ENCODE peak calls at places on chromosomes 11 and 22, in nine cellular contexts. A is left ventricle myocardium inferior; K is small intestine; Y is naive thymus-derived CD4-positive, alpha-beta T cell; H is heart left ventricle; O is A549; R is gastrocnemius medialis; W is GM23248; L is LNCaP clone FGC. S is an unnamed sample.

GRCh38 chr11:65569164-65569972 is 909 bp upstream of the ZNRD2 start:
- DNase-seq in A (no peak), K (no peak), Y (no peak), H (no peak), O (no peak), R (no peak), W (peak), L (no peak), S (no peak)

GRCh38 chr22:40310081-40310770 is 36.1 kb upstream of the ADSL start:
- DNase-seq in A (no peak), K (no peak), Y (no peak), H (no peak), O (no peak), R (no peak), W (peak), L (no peak), S (no peak)

GRCh38 chr11:58446294-58446693 is 4.3 kb upstream of the OR5B12 start:
- DNase-seq in A (no peak), K (no peak), Y (no peak), H (no peak), O (no peak), R (no peak), W (no peak), L (no peak), S (no peak)

GRCh38 chr11:13944016-13944415 is 18.5 kb upstream of the SPON1 start:
- DNase-seq in A (no peak), K (no peak), Y (no peak), H (no peak), O (no peak), R (no peak), W (no peak), L (no peak), S (no peak)

GRCh38 chr11:127191689-127192088 is 191.1 kb upstream of the KIRREL3 start:
- DNase-seq in A (no peak), K (no peak), Y (no peak), H (no peak), O (no peak), R (no peak), W (no peak), L (no peak), S (no peak)

GRCh38 chr11:70477607-70478006 is 79.3 kb downstream of the CTTN start:
- DNase-seq in A (peak), K (no peak), Y (no peak), H (no peak), O (no peak), R (no peak), W (no peak), L (no peak), S (no peak)

GRCh38 chr11:120576606-120577005 is 65.1 kb downstream of the GRIK4 start:
- DNase-seq in A (no peak), K (no peak), Y (no peak), H (no peak), O (no peak), R (no peak), W (no peak), L (no peak), S (no peak)

GRCh38 chr11:74559934-74560309 is 32.5 kb upstream of the POLD3 start:
- DNase-seq in A (no peak), K (no peak), Y (no peak), H (no peak), O (no peak), R (no peak), W (peak), L (no peak), S (no peak)

GRCh38 chr22:46052331-46052771 is 75.4 kb upstream of the WNT7B start:
- DNase-seq in A (peak), K (no peak), Y (no peak), H (peak), O (no peak), R (no peak), W (peak), L (no peak), S (peak)

GRCh38 chr11:45949992-45950407 is 27.5 kb downstream of the LARGE2 start:
- DNase-seq in A (no peak), K (no peak), Y (no peak), H (no peak), O (no peak), R (no peak), W (peak), L (no peak), S (no peak)

GRCh38 chr11:117316197-117316961 is at the start of gene BACE1:
- DNase-seq in A (peak), K (peak), Y (no peak), H (peak), O (peak), R (peak), W (peak), L (peak), S (peak)

GRCh38 chr22:25053153-25053805 is 100.8 kb downstream of the KIAA1671 start:
- DNase-seq in A (no peak), K (peak), Y (no peak), H (no peak), O (no peak), R (no peak), W (peak), L (no peak), S (no peak)

GRCh38 chr11:108241370-108242037 is 18.6 kb downstream of the ATM start:
- DNase-seq in A (no peak), K (no peak), Y (no peak), H (no peak), O (no peak), R (no peak), W (no peak), L (no peak), S (no peak)

GRCh38 chr11:88579466-88579865 is 241.9 kb upstream of the CTSC start:
- DNase-seq in A (no peak), K (no peak), Y (no peak), H (no peak), O (no peak), R (no peak), W (no peak), L (no peak), S (no peak)

GRCh38 chr22:43666511-43666910 is 145.6 kb downstream of the EFCAB6 start:
- DNase-seq in A (no peak), K (no peak), Y (no peak), H (no peak), O (no peak), R (no peak), W (no peak), L (no peak), S (no peak)

GRCh38 chr11:44632466-44633123 is 67.1 kb downstream of the CD82 start:
- DNase-seq in A (no peak), K (peak), Y (peak), H (peak), O (peak), R (no peak), W (peak), L (no peak), S (peak)

GRCh38 chr11:23797624-23798419 is 699.0 kb upstream of the LUZP2 start:
- DNase-seq in A (no peak), K (no peak), Y (no peak), H (no peak), O (no peak), R (no peak), W (no peak), L (peak), S (no peak)

GRCh38 chr22:50326959-50327710 is at the start of gene DENND6B:
- DNase-seq in A (peak), K (peak), Y (peak), H (peak), O (peak), R (peak), W (peak), L (no peak), S (peak)

GRCh38 chr22:45240137-45240809 is 421 bp downstream of the KIAA0930 start:
- DNase-seq in A (no peak), K (no peak), Y (peak), H (peak), O (no peak), R (no peak), W (peak), L (no peak), S (no peak)

GRCh38 chr11:124746621-124747243 is 5.3 kb downstream of the VSIG2 start:
- DNase-seq in A (peak), K (peak), Y (peak), H (peak), O (peak), R (no peak), W (peak), L (peak), S (peak)

GRCh38 chr11:45178890-45179663 is 32.6 kb downstream of the PRDM11 start:
- DNase-seq in A (no peak), K (no peak), Y (no peak), H (no peak), O (peak), R (no peak), W (peak), L (no peak), S (no peak)

GRCh38 chr11:13826505-13827278 is 135.8 kb upstream of the SPON1 start:
- DNase-seq in A (no peak), K (peak), Y (no peak), H (no peak), O (no peak), R (no peak), W (peak), L (no peak), S (no peak)

GRCh38 chr22:41555325-41555724 is 5.5 kb upstream of the CSDC2 start:
- DNase-seq in A (no peak), K (no peak), Y (no peak), H (no peak), O (no peak), R (no peak), W (no peak), L (no peak), S (no peak)

GRCh38 chr11:1384206-1384965 is 5.3 kb upstream of the BRSK2 start:
- DNase-seq in A (no peak), K (no peak), Y (no peak), H (peak), O (no peak), R (no peak), W (peak), L (no peak), S (no peak)

GRCh38 chr11:33997473-33998347 is 53.8 kb upstream of the CAPRIN1 start:
- DNase-seq in A (no peak), K (peak), Y (no peak), H (no peak), O (no peak), R (no peak), W (peak), L (no peak), S (no peak)

GRCh38 chr22:37925767-37926166 is 19.7 kb downstream of the MICALL1 start:
- DNase-seq in A (no peak), K (no peak), Y (no peak), H (no peak), O (no peak), R (no peak), W (no peak), L (no peak), S (no peak)

GRCh38 chr11:57584341-57584740 is 13.1 kb upstream of the SERPING1 start:
- DNase-seq in A (no peak), K (no peak), Y (no peak), H (no peak), O (no peak), R (no peak), W (no peak), L (no peak), S (no peak)

GRCh38 chr11:57432017-57432590 is 5.2 kb upstream of the SLC43A3 start:
- DNase-seq in A (no peak), K (no peak), Y (no peak), H (no peak), O (no peak), R (no peak), W (no peak), L (no peak), S (no peak)

GRCh38 chr22:24697671-24698082 is 76.8 kb downstream of the PIWIL3 start:
- DNase-seq in A (peak), K (peak), Y (no peak), H (no peak), O (no peak), R (no peak), W (no peak), L (peak), S (no peak)

GRCh38 chr22:35784633-35785032 is 67.0 kb downstream of the APOL5 start:
- DNase-seq in A (no peak), K (no peak), Y (no peak), H (no peak), O (no peak), R (no peak), W (no peak), L (no peak), S (no peak)

GRCh38 chr22:39382410-39382809 is 17.2 kb upstream of the TAB1 start:
- DNase-seq in A (no peak), K (no peak), Y (no peak), H (no peak), O (no peak), R (no peak), W (no peak), L (no peak), S (no peak)

GRCh38 chr11:27710536-27710935 is 10.3 kb upstream of the BDNF start:
- DNase-seq in A (no peak), K (no peak), Y (no peak), H (no peak), O (no peak), R (no peak), W (no peak), L (peak), S (no peak)

GRCh38 chr22:26428515-26429457 is at the start of gene ASPHD2:
- DNase-seq in A (peak), K (peak), Y (peak), H (peak), O (peak), R (no peak), W (peak), L (no peak), S (peak)

GRCh38 chr22:36425977-36426523 is 38.3 kb upstream of the MYH9 start:
- DNase-seq in A (peak), K (no peak), Y (no peak), H (peak), O (peak), R (peak), W (no peak), L (no peak), S (no peak)

GRCh38 chr11:75762885-75763284 is 5.7 kb upstream of the DGAT2 start:
- DNase-seq in A (no peak), K (no peak), Y (no peak), H (no peak), O (peak), R (no peak), W (peak), L (no peak), S (no peak)

DNA sequence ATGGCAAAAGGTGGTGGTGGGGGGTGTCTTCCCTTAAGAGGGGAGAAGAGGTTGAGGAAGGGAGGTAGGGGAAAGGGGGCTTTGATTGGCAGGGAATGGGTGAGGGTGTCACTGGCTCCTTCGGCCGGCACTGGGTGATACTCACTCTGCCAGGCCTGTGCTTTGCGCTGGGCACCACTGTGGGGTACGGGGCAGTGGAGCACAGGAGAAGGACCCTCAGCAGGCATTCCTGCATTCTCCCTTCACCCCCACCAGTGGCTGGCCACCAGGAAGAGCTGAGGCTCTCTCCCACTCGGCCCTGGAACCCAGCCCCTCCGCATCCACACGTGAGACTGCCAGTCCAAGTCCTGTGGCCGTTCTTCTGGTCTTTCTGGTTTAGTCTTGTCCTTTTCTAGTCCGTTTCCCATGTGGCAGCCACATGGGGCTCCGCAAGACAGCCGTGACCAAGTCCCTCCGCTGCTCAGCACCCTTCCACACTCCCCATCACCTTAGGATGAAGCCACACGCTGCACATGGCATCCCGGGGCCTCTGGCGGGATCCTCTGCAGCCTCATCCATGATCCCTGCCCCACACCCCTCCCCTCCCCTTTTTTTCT is 8.0 kb downstream of the CAPN5 start:
- DNase-seq in A (no peak), K (no peak), Y (no peak), H (no peak), O (no peak), R (no peak), W (no peak), L (no peak), S (no peak)
- H3K4me3 ChIP-seq in A (no peak), K (no peak), Y (no peak), H (no peak), O (no peak), R (no peak), W (no peak), L (no peak), S (no peak)

DNA sequence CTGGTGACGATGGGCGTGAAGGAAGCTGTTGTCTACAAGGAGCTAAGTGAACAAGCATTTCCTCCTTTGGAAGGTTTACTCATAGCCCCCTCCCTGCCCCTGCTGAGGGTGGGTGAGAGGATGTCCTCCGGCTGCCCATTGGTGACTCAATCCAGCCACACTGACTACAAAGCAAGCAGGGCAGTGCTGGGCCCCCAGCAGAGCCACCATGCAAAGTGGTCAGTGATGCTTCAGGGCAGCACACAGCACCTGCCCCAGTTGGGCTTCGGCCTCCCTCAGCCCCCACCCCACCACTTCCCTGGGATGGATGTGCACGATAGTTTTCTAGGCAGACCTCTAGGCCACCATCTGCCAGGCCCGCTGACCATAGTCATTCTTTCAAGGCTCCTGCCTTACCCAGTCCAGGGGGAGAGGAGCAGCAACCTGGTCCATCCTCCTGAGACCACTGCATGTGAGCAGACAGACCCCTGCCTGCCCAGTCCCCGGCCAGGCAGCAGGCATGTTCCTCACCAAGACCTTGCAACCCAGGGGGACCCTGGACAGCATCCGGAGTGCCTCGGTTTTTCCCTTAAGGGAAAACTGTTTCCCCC is 125.1 kb downstream of the BCR start:
- DNase-seq in A (no peak), K (no peak), Y (no peak), H (peak), O (no peak), R (no peak), W (peak), L (no peak), S (no peak)
- H3K4me3 ChIP-seq in A (peak), K (no peak), Y (no peak), H (peak), O (no peak), R (peak), W (no peak), L (no peak), S (no peak)

GRCh38 chr11:105612766-105613165 is 2.9 kb downstream of the GRIA4 start:
- DNase-seq in A (no peak), K (no peak), Y (no peak), H (no peak), O (no peak), R (no peak), W (no peak), L (no peak), S (no peak)

GRCh38 chr11:105611414-105611813 is 1.5 kb downstream of the GRIA4 start:
- DNase-seq in A (no peak), K (no peak), Y (no peak), H (no peak), O (no peak), R (no peak), W (peak), L (no peak), S (no peak)

GRCh38 chr11:105613183-105613582 is 3.3 kb downstream of the GRIA4 start:
- DNase-seq in A (no peak), K (no peak), Y (no peak), H (no peak), O (no peak), R (no peak), W (no peak), L (no peak), S (no peak)

GRCh38 chr11:105610796-105611361 is 1.0 kb downstream of the GRIA4 start:
- DNase-seq in A (no peak), K (no peak), Y (no peak), H (no peak), O (no peak), R (no peak), W (no peak), L (no peak), S (no peak)

DNA sequence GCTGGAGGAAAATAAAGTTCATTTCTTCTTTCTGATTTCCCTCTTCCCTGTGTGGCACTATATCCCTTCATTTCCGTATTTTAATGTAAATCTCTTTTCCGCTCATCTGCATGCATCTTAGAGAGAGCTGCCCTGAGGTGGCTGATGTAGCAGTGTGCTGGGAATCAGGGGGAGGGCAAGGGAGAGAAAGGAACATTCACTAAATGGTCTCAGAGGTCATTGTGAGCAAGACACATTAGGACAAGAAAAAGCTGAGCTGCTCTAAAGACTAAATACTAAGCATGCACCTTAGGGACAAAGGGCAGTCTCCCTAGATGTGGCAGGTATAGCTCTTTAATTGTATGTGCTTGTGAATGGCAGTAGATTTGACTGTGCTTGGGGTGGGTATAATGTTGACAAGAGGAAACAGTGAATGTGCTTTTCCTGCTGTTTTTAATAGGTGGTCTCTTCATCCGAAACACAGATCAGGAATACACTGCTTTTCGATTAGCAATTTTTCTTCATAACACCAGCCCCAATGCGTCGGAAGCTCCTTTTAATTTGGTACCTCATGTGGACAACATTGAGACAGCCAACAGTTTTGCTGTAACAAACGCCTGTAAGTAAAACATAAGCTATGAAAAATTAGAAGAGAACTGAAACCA is 2.1 kb downstream of the GRIA4 start:
- DNase-seq in A (no peak), K (peak), Y (no peak), H (no peak), O (no peak), R (no peak), W (no peak), L (no peak), S (no peak)
- H3K4me3 ChIP-seq in A (no peak), K (no peak), Y (no peak), H (no peak), O (no peak), R (no peak), W (no peak), L (no peak), S (no peak)

DNA sequence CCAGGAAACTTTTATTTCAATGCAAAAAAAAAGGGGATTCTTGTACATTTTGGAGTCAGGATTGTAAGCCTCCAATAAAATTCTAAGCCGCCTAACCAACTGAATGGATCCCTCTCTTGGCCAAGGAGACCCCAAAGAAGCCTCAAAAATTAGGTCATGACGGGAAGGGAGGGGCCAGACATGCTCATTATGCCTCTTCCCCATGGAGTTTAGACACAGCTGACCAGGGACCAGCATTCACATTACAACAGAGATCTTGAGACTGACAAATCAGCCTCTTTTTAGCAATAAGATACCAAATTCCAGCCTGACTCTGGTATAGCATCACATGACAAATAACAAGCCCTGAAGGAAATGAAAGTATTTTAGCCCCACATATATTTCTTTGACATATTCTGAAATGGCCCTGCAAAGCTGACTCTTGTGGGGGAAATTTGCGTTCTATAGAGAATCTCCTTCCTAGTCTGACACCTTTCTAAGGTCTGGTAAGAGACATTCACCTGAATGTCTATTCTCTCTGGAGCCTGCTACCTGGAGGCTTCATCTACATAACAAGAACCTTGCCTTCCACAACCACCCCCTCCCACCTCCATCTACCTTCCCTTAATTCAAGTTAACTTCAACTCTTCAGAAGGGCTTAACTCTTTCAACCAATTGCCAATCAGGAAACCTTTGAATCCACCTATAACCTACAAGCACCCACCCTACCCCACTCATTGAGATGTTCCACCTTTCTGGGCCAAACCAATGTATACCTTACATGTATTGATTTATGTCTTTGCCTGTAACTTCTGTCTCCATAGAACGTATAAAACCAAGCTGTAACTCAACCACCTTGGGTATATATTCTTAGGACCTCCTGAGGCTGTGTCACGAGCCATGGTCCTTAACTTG is 10.3 kb downstream of the GAL start:
- DNase-seq in A (no peak), K (no peak), Y (no peak), H (no peak), O (no peak), R (no peak), W (no peak), L (no peak), S (no peak)
- H3K4me3 ChIP-seq in A (no peak), K (no peak), Y (no peak), H (no peak), O (no peak), R (no peak), W (no peak), L (no peak), S (no peak)

GRCh38 chr11:62646825-62647608 is 604 bp upstream of the GANAB start:
- DNase-seq in A (no peak), K (no peak), Y (no peak), H (no peak), O (no peak), R (no peak), W (no peak), L (no peak), S (no peak)
- H3K4me3 ChIP-seq in A (peak), K (no peak), Y (peak), H (peak), O (no peak), R (peak), W (peak), L (peak), S (peak)

S was measured in right lobe of liver.